ENCODE peak calls at places on chromosomes 13 and 19, in five cellular contexts. M is lower lobe of right lung, H is aorta, T is PC-9, Q is gastrocnemius medialis. D is an unnamed sample. For H3K4me1, the result is how much of the 10 kb centered on the place peaks cover.

GRCh38 chr13:97068146-97068545 is 73.9 kb upstream of the OXGR1 start:
- DNase-seq in T (no peak), M (no peak), Q (no peak), H (no peak), D (no peak)

GRCh38 chr19:27794444-27795042 is 1418.4 kb downstream of the UQCRFS1 start:
- DNase-seq in Q (no peak), T (peak), M (no peak), H (peak), D (no peak)

GRCh38 chr13:76994281-76994680 is 2.4 kb downstream of the CLN5 start:
- DNase-seq in M (no peak), Q (no peak), T (no peak), H (no peak), D (no peak)

GRCh38 chr19:54674021-54674617 is 11.3 kb downstream of the LILRB4 start:
- DNase-seq in Q (no peak), H (no peak), M (no peak), T (no peak), D (no peak)

GRCh38 chr13:26340812-26341211 is 86.9 kb downstream of the CDK8 start:
- DNase-seq in M (no peak), Q (no peak), T (no peak), H (no peak), D (no peak)

GRCh38 chr19:46475976-46476375 is 4.6 kb upstream of the PNMA8A start:
- DNase-seq in M (no peak), H (no peak), T (no peak), Q (no peak), D (no peak)

GRCh38 chr19:11942843-11943108 is 17.9 kb downstream of the ZNF700 start:
- DNase-seq in Q (no peak), M (no peak), H (no peak), T (no peak), D (no peak)

GRCh38 chr13:64397699-64398098 is 2832.4 kb downstream of the PCDH9 start:
- DNase-seq in Q (no peak), M (no peak), H (no peak), T (no peak), D (no peak)

GRCh38 chr13:106529415-106530208 is 5.8 kb downstream of the EFNB2 start:
- DNase-seq in Q (no peak), H (no peak), T (no peak), M (no peak), D (no peak)

DNA sequence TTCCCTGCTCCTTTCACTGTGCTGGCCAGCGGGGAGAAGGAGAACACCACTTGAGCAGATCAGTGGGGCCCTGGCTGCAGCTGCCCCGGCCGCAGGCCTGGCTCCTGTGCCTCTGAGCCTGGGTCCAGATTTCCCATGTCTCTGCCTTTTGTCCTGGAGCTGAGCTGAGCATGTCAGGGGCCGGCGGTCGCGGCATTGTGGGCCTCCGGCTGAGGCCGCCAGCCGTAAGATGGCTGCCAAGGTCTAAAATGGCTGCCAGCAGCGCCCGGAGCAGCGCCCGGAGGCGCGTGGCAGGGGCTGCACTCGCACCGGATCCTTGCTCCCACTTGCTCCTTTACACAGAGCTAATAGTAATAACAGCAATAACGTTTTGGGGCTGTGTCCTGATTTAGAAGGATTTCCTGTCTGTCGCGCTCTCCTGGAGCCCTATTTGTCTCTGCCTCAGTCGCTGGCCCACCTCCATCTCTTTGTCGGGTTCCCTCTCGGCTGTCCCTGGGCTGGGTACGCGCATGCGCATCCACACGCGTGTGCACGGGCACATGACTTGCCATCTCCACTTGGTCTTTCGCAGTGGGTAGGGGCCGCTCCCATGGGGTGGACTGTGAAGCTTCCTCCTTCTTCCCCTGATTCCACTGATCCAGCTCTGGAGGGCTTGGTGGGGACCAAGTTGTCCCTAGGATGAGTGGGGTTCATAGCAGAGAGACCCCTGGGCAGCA is 32.1 kb downstream of the LYL1 start:
- DNase-seq in Q (no peak), M (no peak), H (no peak), T (no peak), D (no peak)
- H3K4me3 ChIP-seq in Q (peak), M (no peak), H (no peak), T (no peak), D (no peak)

GRCh38 chr19:41339936-41340335 is 13.8 kb downstream of the TGFB1 start:
- DNase-seq in Q (no peak), M (no peak), T (no peak), H (no peak), D (no peak)

GRCh38 chr19:41341669-41342490 is 11.8 kb downstream of the TGFB1 start:
- DNase-seq in H (no peak), T (no peak), Q (no peak), M (no peak), D (no peak)

GRCh38 chr19:41344162-41344561 is 9.6 kb downstream of the TGFB1 start:
- DNase-seq in M (no peak), Q (no peak), H (no peak), T (no peak), D (no peak)
- H3K4me1 ChIP-seq in M (under half), Q (under half), H (under half), T (under half), D (under half)

GRCh38 chr13:36480726-36481485 is 48.6 kb downstream of the CCNA1 start:
- DNase-seq in Q (no peak), H (no peak), T (no peak), M (no peak), D (no peak)
- H3K4me3 ChIP-seq in Q (no peak), H (no peak), T (no peak), M (no peak), D (no peak)

GRCh38 chr19:49690073-49690655 is 752 bp upstream of the CPT1C start:
- DNase-seq in M (no peak), T (no peak), H (no peak), Q (no peak), D (no peak)

GRCh38 chr19:49692102-49692599 is 1.2 kb downstream of the CPT1C start:
- DNase-seq in T (no peak), M (no peak), H (no peak), Q (no peak), D (no peak)

GRCh38 chr19:49689133-49690072 is at the start of gene ADM5:
- DNase-seq in Q (no peak), T (no peak), M (peak), H (peak), D (no peak)

GRCh38 chr19:49690656-49691242 is at the start of gene CPT1C:
- DNase-seq in Q (peak), M (peak), H (peak), T (no peak), D (peak)

DNA sequence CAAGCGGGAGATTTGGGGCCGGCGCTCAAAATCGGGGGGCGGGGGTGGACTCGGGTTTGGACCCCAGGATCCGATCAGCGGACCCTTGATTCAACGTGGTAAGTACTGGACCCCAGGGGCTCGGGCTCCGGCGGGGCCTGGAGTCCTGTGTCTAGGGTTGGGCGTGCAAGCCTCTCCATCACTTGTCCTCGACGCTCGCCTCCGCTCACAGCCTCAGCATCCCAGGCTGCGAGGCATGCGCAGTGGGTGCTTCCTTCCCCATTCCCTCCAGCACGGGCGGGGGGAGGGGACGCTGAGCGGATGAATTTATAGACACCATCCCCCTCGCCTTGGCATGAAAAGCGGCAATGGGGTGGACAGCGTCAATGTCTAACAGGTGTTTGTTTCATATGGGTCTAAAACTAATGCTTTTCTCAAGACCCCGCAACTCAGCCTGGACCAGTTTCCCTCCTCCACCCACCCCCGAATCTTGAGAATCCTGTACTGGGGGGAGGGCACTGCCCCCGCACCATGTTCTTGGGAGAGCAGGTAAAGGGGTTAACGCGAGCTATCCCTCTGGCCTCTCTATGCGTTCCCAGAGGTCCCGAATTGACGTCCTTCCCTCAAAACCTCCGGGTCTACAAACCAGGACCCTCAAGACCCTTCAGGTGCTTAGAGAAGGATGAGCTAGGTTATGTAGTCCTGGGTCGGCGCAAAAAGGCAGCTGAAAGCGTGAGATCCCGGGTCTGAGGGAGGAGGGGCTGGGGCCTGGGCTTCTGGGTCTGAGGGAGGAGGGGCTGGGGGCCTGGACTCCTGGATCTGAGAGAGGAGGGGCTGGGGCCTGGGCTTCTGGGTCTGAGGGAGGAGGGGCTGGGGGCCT is 556 bp downstream of the CPT1C start:
- DNase-seq in H (peak), Q (no peak), T (no peak), M (peak), D (no peak)
- H3K4me1 ChIP-seq in H (under half), Q (under half), T (under half), M (under half), D (under half)

DNA sequence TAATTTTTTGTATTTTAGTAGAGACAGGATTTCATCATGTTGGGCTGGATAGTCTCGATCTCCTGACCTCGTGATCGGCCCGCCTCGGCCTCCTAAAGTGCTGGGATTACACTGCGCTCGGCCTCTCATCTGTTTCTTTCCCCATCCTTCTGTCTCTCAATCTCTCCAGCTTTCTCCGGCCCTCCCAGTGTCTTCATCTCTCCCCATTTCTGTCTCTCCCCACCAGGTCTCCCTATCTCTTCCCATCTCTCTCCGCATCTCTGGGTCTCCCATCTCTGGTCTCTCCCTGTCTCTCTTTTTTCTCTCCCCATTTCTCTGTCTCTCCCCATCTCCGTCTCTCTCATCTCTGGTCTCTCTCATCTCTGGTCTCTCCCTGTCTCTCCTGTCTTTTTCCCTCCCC is 12.2 kb upstream of the NFIX start:
- DNase-seq in Q (no peak), H (no peak), M (no peak), T (no peak), D (no peak)
- H3K4me3 ChIP-seq in Q (peak), H (no peak), M (peak), T (no peak), D (no peak)

DNA sequence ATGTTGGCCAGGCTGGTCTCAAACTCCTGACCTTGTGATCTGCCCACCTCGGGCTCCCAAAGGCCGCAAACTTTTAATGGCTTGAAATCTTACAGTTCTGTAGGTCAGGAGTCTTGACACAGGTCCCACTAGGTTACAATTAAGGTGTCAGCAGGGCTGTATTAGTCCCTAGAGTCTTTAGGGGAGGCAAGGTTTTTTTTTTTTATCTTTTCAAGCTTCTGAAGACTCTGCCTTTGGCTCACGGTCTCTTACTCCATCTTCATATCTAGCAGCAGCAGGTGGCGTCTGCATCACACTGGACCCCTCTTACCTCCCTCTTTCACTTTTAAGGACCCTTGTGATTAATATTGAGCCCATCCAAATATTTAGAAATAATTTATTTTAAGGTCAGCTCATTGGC is 11.6 kb downstream of the MIR17HG start:
- DNase-seq in T (no peak), Q (no peak), M (no peak), H (no peak), D (no peak)
- H3K4me1 ChIP-seq in T (under half), Q (under half), M (under half), H (under half), D (under half)

DNA sequence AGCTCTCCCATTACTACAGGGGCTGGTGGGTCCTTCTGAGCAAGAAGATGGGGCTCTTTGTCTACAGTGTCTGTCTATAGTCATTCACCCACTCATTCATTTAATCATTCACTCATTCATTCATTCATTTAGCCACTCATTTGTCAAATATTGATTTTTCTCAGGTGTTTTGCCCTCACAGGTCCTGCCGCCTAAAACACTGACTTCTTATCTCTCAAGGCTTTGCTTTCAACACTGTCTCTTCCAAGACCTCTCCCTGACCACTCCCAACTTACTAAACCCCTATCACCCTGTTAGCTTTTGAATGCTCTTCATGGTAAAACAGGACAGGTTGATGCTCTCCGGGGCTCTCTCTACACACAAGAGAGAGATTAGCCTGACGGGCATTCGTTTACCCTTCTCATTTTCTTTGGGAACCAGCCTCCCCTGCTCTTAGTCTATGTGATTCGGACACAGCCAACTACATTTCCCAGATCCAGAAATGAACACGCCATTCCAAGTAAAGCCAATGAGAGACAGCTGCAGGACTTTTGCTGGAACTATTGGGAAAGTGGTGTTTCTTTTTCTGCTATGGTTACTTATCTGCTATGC is 22.7 kb downstream of the FAM187B start:
- DNase-seq in Q (no peak), M (no peak), T (no peak), H (no peak), D (no peak)
- H3K4me3 ChIP-seq in Q (no peak), M (no peak), T (no peak), H (no peak), D (no peak)